ENCODE peak calls at places on chromosomes 4 and X, in eight cellular contexts. One of them, this sample, is unnamed.

GRCh38 chr4:158523990-158524545 is 2.4 kb downstream of the RXFP1 start:
- DNase-seq in CD4-positive, CD25-positive, alpha-beta regulatory T cell: no peak
- DNase-seq in AG04450: no peak
- DNase-seq in keratinocyte: no peak
- DNase-seq in brain microvascular endothelial cell: no peak
- DNase-seq in tibial nerve: no peak
- DNase-seq in cardiac muscle cell: no peak
- DNase-seq in sigmoid colon: no peak
- DNase-seq in this sample: no peak

GRCh38 chrX:147069926-147070325 is 255.4 kb upstream of the CXorf51A start:
- DNase-seq in CD4-positive, CD25-positive, alpha-beta regulatory T cell: no peak
- DNase-seq in AG04450: no peak
- DNase-seq in keratinocyte: no peak
- DNase-seq in brain microvascular endothelial cell: no peak
- DNase-seq in tibial nerve: no peak
- DNase-seq in cardiac muscle cell: no peak
- DNase-seq in sigmoid colon: no peak
- DNase-seq in this sample: no peak

GRCh38 chr4:51858605-51859211 is 15.8 kb downstream of the DCUN1D4 start:
- DNase-seq in CD4-positive, CD25-positive, alpha-beta regulatory T cell: no peak
- DNase-seq in AG04450: no peak
- DNase-seq in keratinocyte: no peak
- DNase-seq in brain microvascular endothelial cell: no peak
- DNase-seq in tibial nerve: no peak
- DNase-seq in cardiac muscle cell: no peak
- DNase-seq in sigmoid colon: no peak
- DNase-seq in this sample: no peak

GRCh38 chr4:1291996-1292702 is 2.5 kb downstream of the MAEA start:
- DNase-seq in CD4-positive, CD25-positive, alpha-beta regulatory T cell: no peak
- DNase-seq in AG04450: no peak
- DNase-seq in keratinocyte: no peak
- DNase-seq in brain microvascular endothelial cell: no peak
- DNase-seq in tibial nerve: no peak
- DNase-seq in cardiac muscle cell: no peak
- DNase-seq in sigmoid colon: no peak
- DNase-seq in this sample: no peak

GRCh38 chr4:148447672-148448071 is 5.5 kb upstream of the NR3C2 start:
- DNase-seq in CD4-positive, CD25-positive, alpha-beta regulatory T cell: peak; percentile 34
- DNase-seq in AG04450: no peak
- DNase-seq in keratinocyte: no peak
- DNase-seq in brain microvascular endothelial cell: no peak
- DNase-seq in tibial nerve: no peak
- DNase-seq in cardiac muscle cell: no peak
- DNase-seq in sigmoid colon: no peak
- DNase-seq in this sample: no peak

GRCh38 chr4:73615613-73616012 is 4.6 kb downstream of the RASSF6 start:
- DNase-seq in CD4-positive, CD25-positive, alpha-beta regulatory T cell: no peak
- DNase-seq in AG04450: no peak
- DNase-seq in keratinocyte: no peak
- DNase-seq in brain microvascular endothelial cell: no peak
- DNase-seq in tibial nerve: no peak
- DNase-seq in cardiac muscle cell: no peak
- DNase-seq in sigmoid colon: no peak
- DNase-seq in this sample: no peak

GRCh38 chrX:139126493-139126892 is 404.0 kb upstream of the F9 start:
- DNase-seq in CD4-positive, CD25-positive, alpha-beta regulatory T cell: no peak
- DNase-seq in AG04450: no peak
- DNase-seq in keratinocyte: no peak
- DNase-seq in brain microvascular endothelial cell: no peak
- DNase-seq in tibial nerve: no peak
- DNase-seq in cardiac muscle cell: no peak
- DNase-seq in sigmoid colon: no peak
- DNase-seq in this sample: no peak

GRCh38 chr4:144658908-144659307 is 13.0 kb downstream of the HHIP start:
- DNase-seq in CD4-positive, CD25-positive, alpha-beta regulatory T cell: no peak
- DNase-seq in AG04450: no peak
- DNase-seq in keratinocyte: no peak
- DNase-seq in brain microvascular endothelial cell: no peak
- DNase-seq in tibial nerve: no peak
- DNase-seq in cardiac muscle cell: no peak
- DNase-seq in sigmoid colon: no peak
- DNase-seq in this sample: no peak

GRCh38 chrX:108736509-108737479 is at the start of gene IRS4:
- DNase-seq in CD4-positive, CD25-positive, alpha-beta regulatory T cell: no peak
- DNase-seq in AG04450: no peak
- DNase-seq in keratinocyte: no peak
- DNase-seq in brain microvascular endothelial cell: no peak
- DNase-seq in tibial nerve: no peak
- DNase-seq in cardiac muscle cell: peak; percentile 27
- DNase-seq in sigmoid colon: no peak
- DNase-seq in this sample: peak; percentile 49

GRCh38 chr4:87465739-87466366 is 43.5 kb downstream of the NUDT9 start:
- DNase-seq in CD4-positive, CD25-positive, alpha-beta regulatory T cell: peak; percentile 44
- DNase-seq in AG04450: peak; percentile 10
- DNase-seq in keratinocyte: no peak
- DNase-seq in brain microvascular endothelial cell: peak; percentile 51
- DNase-seq in tibial nerve: no peak
- DNase-seq in cardiac muscle cell: peak; percentile 77
- DNase-seq in sigmoid colon: no peak
- DNase-seq in this sample: no peak

GRCh38 chr4:8694226-8694625 is 101.7 kb downstream of the CPZ start:
- DNase-seq in CD4-positive, CD25-positive, alpha-beta regulatory T cell: no peak
- DNase-seq in AG04450: no peak
- DNase-seq in keratinocyte: no peak
- DNase-seq in brain microvascular endothelial cell: no peak
- DNase-seq in tibial nerve: no peak
- DNase-seq in cardiac muscle cell: no peak
- DNase-seq in sigmoid colon: no peak
- DNase-seq in this sample: peak; percentile 14

GRCh38 chr4:85577307-85577706 is 102.4 kb downstream of the ARHGAP24 start:
- DNase-seq in CD4-positive, CD25-positive, alpha-beta regulatory T cell: no peak
- DNase-seq in AG04450: no peak
- DNase-seq in keratinocyte: no peak
- DNase-seq in brain microvascular endothelial cell: no peak
- DNase-seq in tibial nerve: no peak
- DNase-seq in cardiac muscle cell: no peak
- DNase-seq in sigmoid colon: no peak
- DNase-seq in this sample: no peak

GRCh38 chrX:68492583-68492982 is 6.3 kb upstream of the YIPF6 start:
- DNase-seq in CD4-positive, CD25-positive, alpha-beta regulatory T cell: no peak
- DNase-seq in AG04450: no peak
- DNase-seq in keratinocyte: no peak
- DNase-seq in brain microvascular endothelial cell: no peak
- DNase-seq in tibial nerve: no peak
- DNase-seq in cardiac muscle cell: no peak
- DNase-seq in sigmoid colon: no peak
- DNase-seq in this sample: no peak

GRCh38 chr4:77959566-77960338 is 97.1 kb downstream of the MRPL1 start:
- DNase-seq in CD4-positive, CD25-positive, alpha-beta regulatory T cell: peak; percentile 21
- DNase-seq in AG04450: peak; percentile 18
- DNase-seq in keratinocyte: peak; percentile 4
- DNase-seq in brain microvascular endothelial cell: peak; percentile 9
- DNase-seq in tibial nerve: no peak
- DNase-seq in cardiac muscle cell: peak; percentile 80
- DNase-seq in sigmoid colon: no peak
- DNase-seq in this sample: no peak

GRCh38 chr4:1793496-1793840 is 375 bp downstream of the FGFR3 start:
- DNase-seq in CD4-positive, CD25-positive, alpha-beta regulatory T cell: no peak
- DNase-seq in AG04450: no peak
- DNase-seq in keratinocyte: no peak
- DNase-seq in brain microvascular endothelial cell: no peak
- DNase-seq in tibial nerve: no peak
- DNase-seq in cardiac muscle cell: peak; percentile 42
- DNase-seq in sigmoid colon: no peak
- DNase-seq in this sample: no peak

GRCh38 chrX:44314259-44314734 is 29.2 kb downstream of the EFHC2 start:
- DNase-seq in CD4-positive, CD25-positive, alpha-beta regulatory T cell: no peak
- DNase-seq in AG04450: peak; percentile 0
- DNase-seq in keratinocyte: no peak
- DNase-seq in brain microvascular endothelial cell: peak; percentile 33
- DNase-seq in tibial nerve: no peak
- DNase-seq in cardiac muscle cell: peak; percentile 86
- DNase-seq in sigmoid colon: no peak
- DNase-seq in this sample: no peak

GRCh38 chr4:100569196-100569595 is 51.4 kb upstream of the EMCN start:
- DNase-seq in CD4-positive, CD25-positive, alpha-beta regulatory T cell: no peak
- DNase-seq in AG04450: no peak
- DNase-seq in keratinocyte: no peak
- DNase-seq in brain microvascular endothelial cell: no peak
- DNase-seq in tibial nerve: no peak
- DNase-seq in cardiac muscle cell: no peak
- DNase-seq in sigmoid colon: no peak
- DNase-seq in this sample: no peak

GRCh38 chrX:153739754-153740486 is 15.3 kb downstream of the ABCD1 start:
- DNase-seq in CD4-positive, CD25-positive, alpha-beta regulatory T cell: no peak
- DNase-seq in AG04450: no peak
- DNase-seq in keratinocyte: no peak
- DNase-seq in brain microvascular endothelial cell: no peak
- DNase-seq in tibial nerve: no peak
- DNase-seq in cardiac muscle cell: no peak
- DNase-seq in sigmoid colon: no peak
- DNase-seq in this sample: no peak
- H3K4me3 ChIP-seq in CD4-positive, CD25-positive, alpha-beta regulatory T cell: no peak overlapping the region
- H3K4me3 ChIP-seq in AG04450: no peak overlapping the region
- H3K4me3 ChIP-seq in keratinocyte: no peak overlapping the region
- H3K4me3 ChIP-seq in brain microvascular endothelial cell: no peak overlapping the region
- H3K4me3 ChIP-seq in tibial nerve: no peak overlapping the region
- H3K4me3 ChIP-seq in cardiac muscle cell: no peak overlapping the region
- H3K4me3 ChIP-seq in sigmoid colon: no peak overlapping the region
- H3K4me3 ChIP-seq in this sample: no peak overlapping the region

DNA sequence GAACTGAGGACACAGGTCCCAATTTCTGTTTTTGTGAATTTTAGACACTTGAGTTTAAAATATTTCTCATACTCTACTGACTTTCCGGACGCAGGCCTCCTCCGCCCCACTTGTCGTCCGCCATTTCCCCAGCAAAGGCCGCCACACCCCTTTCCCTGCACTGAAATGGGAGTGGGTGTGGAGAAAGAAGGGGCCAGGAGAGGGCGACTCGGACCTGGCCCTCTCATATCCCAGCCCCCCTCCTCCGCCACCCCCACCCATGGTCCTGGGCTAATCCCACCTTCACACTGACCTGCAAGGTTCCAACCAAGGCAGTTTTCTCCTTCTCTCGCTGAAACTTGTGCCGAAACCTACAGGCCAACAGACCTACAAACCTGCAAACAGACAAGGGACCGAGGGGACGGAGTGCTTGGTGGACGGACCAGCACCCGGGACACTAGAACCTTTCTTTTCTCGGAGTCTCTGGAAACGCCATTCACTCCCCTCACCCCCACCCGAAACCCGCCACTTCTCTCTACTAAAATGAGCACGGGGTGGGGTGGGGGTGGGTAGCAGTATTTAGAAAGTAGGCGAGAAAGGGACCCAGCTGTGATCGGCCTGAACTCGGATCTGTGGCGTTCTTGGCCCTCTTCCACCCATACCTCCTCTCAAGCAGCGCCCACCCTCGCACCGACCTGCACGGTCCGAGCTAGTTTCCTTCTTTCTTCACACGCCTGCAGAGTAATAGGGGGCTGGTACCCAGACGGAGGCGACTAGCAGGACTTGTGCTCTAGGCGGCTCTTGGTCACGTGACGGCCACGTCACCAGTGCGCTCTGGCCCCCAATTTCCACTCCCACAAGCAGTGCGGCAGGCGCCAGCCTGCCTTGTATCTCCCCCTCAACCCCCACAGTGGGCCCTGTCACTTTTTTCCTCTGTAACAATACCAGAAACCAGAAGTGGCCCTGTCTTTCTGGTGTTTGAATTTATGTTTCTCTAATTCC is at the start of gene ARMCX6:
- DNase-seq in CD4-positive, CD25-positive, alpha-beta regulatory T cell: peak; percentile 68
- DNase-seq in AG04450: no peak
- DNase-seq in keratinocyte: no peak
- DNase-seq in brain microvascular endothelial cell: peak; percentile 60
- DNase-seq in tibial nerve: peak; percentile 62
- DNase-seq in cardiac muscle cell: peak; percentile 79
- DNase-seq in sigmoid colon: peak; percentile 92
- DNase-seq in this sample: peak; percentile 75
- H3K27ac ChIP-seq in CD4-positive, CD25-positive, alpha-beta regulatory T cell: peak within 1 kb of the TSS; percentile 55
- H3K27ac ChIP-seq in AG04450: no peak within 1 kb of the TSS
- H3K27ac ChIP-seq in keratinocyte: peak within 1 kb of the TSS; percentile 44
- H3K27ac ChIP-seq in brain microvascular endothelial cell: peak within 1 kb of the TSS; percentile 0
- H3K27ac ChIP-seq in tibial nerve: peak within 1 kb of the TSS; percentile 71
- H3K27ac ChIP-seq in cardiac muscle cell: peak within 1 kb of the TSS; percentile 87
- H3K27ac ChIP-seq in sigmoid colon: peak within 1 kb of the TSS; percentile 85
- H3K27ac ChIP-seq in this sample: peak within 1 kb of the TSS; percentile 74

GRCh38 chr4:103097112-103097511 is 2.5 kb downstream of the BDH2 start:
- DNase-seq in CD4-positive, CD25-positive, alpha-beta regulatory T cell: no peak
- DNase-seq in AG04450: no peak
- DNase-seq in keratinocyte: no peak
- DNase-seq in brain microvascular endothelial cell: no peak
- DNase-seq in tibial nerve: no peak
- DNase-seq in cardiac muscle cell: no peak
- DNase-seq in sigmoid colon: no peak
- DNase-seq in this sample: no peak

GRCh38 chr4:103100691-103101090 is 1.1 kb upstream of the BDH2 start:
- DNase-seq in CD4-positive, CD25-positive, alpha-beta regulatory T cell: no peak
- DNase-seq in AG04450: no peak
- DNase-seq in keratinocyte: no peak
- DNase-seq in brain microvascular endothelial cell: no peak
- DNase-seq in tibial nerve: no peak
- DNase-seq in cardiac muscle cell: no peak
- DNase-seq in sigmoid colon: no peak
- DNase-seq in this sample: no peak

GRCh38 chr4:103099691-103100392 is at the start of gene BDH2:
- DNase-seq in CD4-positive, CD25-positive, alpha-beta regulatory T cell: peak; percentile 85
- DNase-seq in AG04450: peak; percentile 90
- DNase-seq in keratinocyte: peak; percentile 85
- DNase-seq in brain microvascular endothelial cell: peak; percentile 95
- DNase-seq in tibial nerve: no peak
- DNase-seq in cardiac muscle cell: peak; percentile 97
- DNase-seq in sigmoid colon: peak; percentile 81
- DNase-seq in this sample: peak; percentile 30

GRCh38 chr4:103098331-103098730 is 1.3 kb downstream of the BDH2 start:
- DNase-seq in CD4-positive, CD25-positive, alpha-beta regulatory T cell: no peak
- DNase-seq in AG04450: no peak
- DNase-seq in keratinocyte: no peak
- DNase-seq in brain microvascular endothelial cell: no peak
- DNase-seq in tibial nerve: no peak
- DNase-seq in cardiac muscle cell: no peak
- DNase-seq in sigmoid colon: no peak
- DNase-seq in this sample: no peak

GRCh38 chr4:103098746-103099421 is 750 bp downstream of the BDH2 start:
- DNase-seq in CD4-positive, CD25-positive, alpha-beta regulatory T cell: no peak
- DNase-seq in AG04450: no peak
- DNase-seq in keratinocyte: no peak
- DNase-seq in brain microvascular endothelial cell: peak; percentile 2
- DNase-seq in tibial nerve: no peak
- DNase-seq in cardiac muscle cell: peak; percentile 44
- DNase-seq in sigmoid colon: no peak
- DNase-seq in this sample: no peak
- H3K4me3 ChIP-seq in CD4-positive, CD25-positive, alpha-beta regulatory T cell: peak overlapping the region; percentile 96
- H3K4me3 ChIP-seq in AG04450: peak overlapping the region; percentile 61
- H3K4me3 ChIP-seq in keratinocyte: peak overlapping the region; percentile 82
- H3K4me3 ChIP-seq in brain microvascular endothelial cell: peak overlapping the region; percentile 57
- H3K4me3 ChIP-seq in tibial nerve: peak overlapping the region; percentile 48
- H3K4me3 ChIP-seq in cardiac muscle cell: peak overlapping the region; percentile 68
- H3K4me3 ChIP-seq in sigmoid colon: peak overlapping the region; percentile 46
- H3K4me3 ChIP-seq in this sample: peak overlapping the region; percentile 64

DNA sequence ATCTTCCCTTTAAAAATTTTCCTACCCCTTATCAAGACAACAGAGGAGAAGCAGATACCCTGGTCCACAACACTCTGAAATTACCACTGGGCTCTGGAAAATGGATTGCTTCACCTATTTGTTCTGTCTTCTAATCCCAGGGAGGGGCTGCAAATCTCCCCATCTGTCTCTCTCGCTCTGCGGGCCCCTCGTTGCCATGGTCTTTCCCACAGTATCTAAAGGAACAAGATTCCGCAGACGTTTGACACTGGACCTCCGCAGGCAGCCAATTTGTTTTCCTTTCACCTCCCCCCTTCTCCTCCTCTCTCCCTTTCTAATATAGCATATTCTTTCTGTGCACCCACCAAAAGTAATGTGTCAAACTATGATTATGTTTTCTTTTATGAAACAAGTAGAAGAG is 80.8 kb downstream of the MGST2 start:
- DNase-seq in CD4-positive, CD25-positive, alpha-beta regulatory T cell: no peak
- DNase-seq in AG04450: no peak
- DNase-seq in keratinocyte: no peak
- DNase-seq in brain microvascular endothelial cell: no peak
- DNase-seq in tibial nerve: no peak
- DNase-seq in cardiac muscle cell: no peak
- DNase-seq in sigmoid colon: no peak
- DNase-seq in this sample: no peak
- H3K27ac ChIP-seq in CD4-positive, CD25-positive, alpha-beta regulatory T cell: no peak overlapping the region
- H3K27ac ChIP-seq in AG04450: no peak overlapping the region
- H3K27ac ChIP-seq in keratinocyte: no peak overlapping the region
- H3K27ac ChIP-seq in brain microvascular endothelial cell: no peak overlapping the region
- H3K27ac ChIP-seq in tibial nerve: no peak overlapping the region
- H3K27ac ChIP-seq in cardiac muscle cell: peak overlapping the region; percentile 54
- H3K27ac ChIP-seq in sigmoid colon: no peak overlapping the region
- H3K27ac ChIP-seq in this sample: no peak overlapping the region